ENCODE peak calls at places on chromosomes 2 and 18, in seven cellular contexts. S is globus pallidus, X is NCI-H187 treated with DMSO at 0.1 percent for 48 hours, N is fibroblast of the conjunctiva, I is hippocampal formation, T is brain microvascular endothelial cell, F is NCI-H1436. P is an unnamed sample.
A peak's percentile ranks its signal among the peaks of the same experiment; 100 is the strongest.

GRCh38 chr2:149885468-149885867 is 297.9 kb upstream of the MMADHC start:
- DNase-seq in S (no peak), N (no peak), T (no peak), X (no peak), F (peak; percentile 81), I (no peak), P (no peak)

GRCh38 chr2:194815475-194815874 is 841.6 kb upstream of the SLC39A10 start:
- DNase-seq in I (no peak), S (no peak), X (no peak), F (no peak), T (no peak), N (no peak), P (no peak)

GRCh38 chr2:69046221-69046662 is 33.3 kb downstream of the ANTXR1 start:
- DNase-seq in N (no peak), T (peak; percentile 85), F (no peak), I (no peak), X (no peak), S (no peak), P (no peak)

GRCh38 chr18:51275712-51276473 is 78.4 kb upstream of the MEX3C start:
- DNase-seq in T (peak; percentile 44), F (no peak), I (no peak), N (peak; percentile 4), X (no peak), S (no peak), P (no peak)

GRCh38 chr2:83291083-83291482 is 1168.0 kb downstream of the SUCLG1 start:
- DNase-seq in F (no peak), X (no peak), N (no peak), I (no peak), S (no peak), T (no peak), P (no peak)

GRCh38 chr2:133717497-133717896 is 149.2 kb upstream of the NCKAP5 start:
- DNase-seq in N (no peak), I (no peak), S (no peak), X (no peak), T (no peak), F (no peak), P (no peak)

GRCh38 chr18:78772369-78773302 is 207.0 kb upstream of the SALL3 start:
- DNase-seq in S (no peak), F (no peak), N (no peak), X (no peak), T (no peak), I (no peak), P (no peak)

GRCh38 chr2:188944442-188944841 is 29.7 kb upstream of the COL3A1 start:
- DNase-seq in F (no peak), S (no peak), N (no peak), X (no peak), T (no peak), I (no peak), P (no peak)

GRCh38 chr18:46411862-46412690 is 244.9 kb downstream of the LOXHD1 start:
- DNase-seq in X (peak; percentile 71), N (peak; percentile 27), I (peak; percentile 9), S (peak; percentile 46), F (no peak), T (no peak), P (no peak)

GRCh38 chr18:11669948-11670275 is 19.2 kb upstream of the GNAL start:
- DNase-seq in I (no peak), X (no peak), T (no peak), S (no peak), F (no peak), N (no peak), P (no peak)

GRCh38 chr2:5609191-5609590 is 83.0 kb upstream of the SOX11 start:
- DNase-seq in I (no peak), S (no peak), T (no peak), N (no peak), F (no peak), X (no peak), P (no peak)

GRCh38 chr2:4981802-4982409 is 710.3 kb upstream of the SOX11 start:
- DNase-seq in X (no peak), S (no peak), T (no peak), F (no peak), I (no peak), N (no peak), P (no peak)

GRCh38 chr18:6626457-6626856 is 103.1 kb upstream of the ARHGAP28 start:
- DNase-seq in I (no peak), T (no peak), F (no peak), X (no peak), S (no peak), N (no peak), P (no peak)

GRCh38 chr2:65022189-65022588 is 33.0 kb downstream of the SLC1A4 start:
- DNase-seq in S (no peak), I (no peak), F (no peak), N (no peak), X (no peak), T (no peak), P (no peak)

GRCh38 chr2:47033102-47033880 is 117.7 kb upstream of the MCFD2 start:
- DNase-seq in S (no peak), N (no peak), I (no peak), T (peak; percentile 14), X (no peak), F (no peak), P (peak; percentile 77)

GRCh38 chr2:152421521-152422367 is 86.8 kb downstream of the FMNL2 start:
- DNase-seq in S (no peak), N (peak; percentile 89), I (no peak), F (no peak), X (no peak), T (peak; percentile 98), P (peak; percentile 77)

GRCh38 chr2:76895469-76895868 is 626.7 kb downstream of the LRRTM4 start:
- DNase-seq in T (no peak), X (no peak), F (no peak), N (no peak), S (no peak), I (no peak), P (no peak)

GRCh38 chr18:58828399-58829121 is 36.1 kb upstream of the ZNF532 start:
- DNase-seq in N (no peak), T (no peak), F (no peak), S (no peak), I (no peak), X (no peak), P (no peak)

GRCh38 chr2:173802518-173802917 is 162.7 kb downstream of the SP3 start:
- DNase-seq in I (no peak), F (no peak), S (no peak), N (no peak), X (no peak), T (no peak), P (no peak)

GRCh38 chr2:47315490-47315889 is 87.5 kb upstream of the MSH2 start:
- DNase-seq in T (no peak), S (no peak), I (no peak), X (no peak), F (no peak), N (no peak), P (no peak)

GRCh38 chr2:28663359-28663758 is 88.3 kb upstream of the PPP1CB start:
- DNase-seq in S (no peak), X (no peak), T (peak; percentile 67), N (peak; percentile 43), I (no peak), F (no peak), P (peak; percentile 90)

GRCh38 chr2:17107875-17108274 is 410.4 kb downstream of the RAD51AP2 start:
- DNase-seq in X (no peak), T (no peak), N (no peak), F (no peak), S (no peak), I (no peak), P (peak; percentile 9)

GRCh38 chr2:212249451-212249850 is 289.2 kb downstream of the ERBB4 start:
- DNase-seq in N (peak; percentile 17), F (no peak), T (peak; percentile 4), I (no peak), S (no peak), X (no peak), P (no peak)

GRCh38 chr2:98607741-98608117 is 583 bp downstream of the COA5 start:
- DNase-seq in X (no peak), F (no peak), N (no peak), I (no peak), S (no peak), T (no peak), P (no peak)

GRCh38 chr18:74331404-74331803 is 15.8 kb downstream of the C18orf63 start:
- DNase-seq in N (peak; percentile 60), S (no peak), F (no peak), X (no peak), I (no peak), T (peak; percentile 51), P (no peak)

GRCh38 chr2:85308951-85309555 is 18.7 kb downstream of the TGOLN2 start:
- DNase-seq in F (no peak), X (no peak), I (peak; percentile 45), S (peak; percentile 60), T (no peak), N (no peak), P (peak; percentile 95)

GRCh38 chr2:105220604-105221003 is 20.9 kb upstream of the GPR45 start:
- DNase-seq in I (no peak), F (no peak), T (no peak), S (no peak), X (no peak), N (no peak), P (no peak)